ENCODE peak calls at places on chromosomes 16 and 17, in six cellular contexts. C is bronchial epithelial cell; K is T1000; A is activated CD4-positive, alpha-beta T cell treated with anti-CD3 and anti-CD28 coated beads, Interleukin-2, amount 50 U/mL, for 24 hours; R is C1 segment of cervical spinal cord; J is activated naive CD8-positive, alpha-beta T cell treated with anti-CD3 and anti-CD28 coated beads, Interleukin-2, amount 50 U/mL, for 24 hours. P is an unnamed sample.
A peak's percentile ranks its signal among the peaks of the same experiment; 100 is the strongest.

GRCh38 chr17:65013613-65014391 is 42.7 kb downstream of the GNA13 start:
- DNase-seq in C (peak; percentile 66), A (no peak), R (no peak), K (no peak), J (peak; percentile 36), P (no peak)

GRCh38 chr16:50662306-50662940 is 18.7 kb downstream of the SNX20 start:
- DNase-seq in J (no peak), C (no peak), R (no peak), A (no peak), K (no peak), P (no peak)

GRCh38 chr16:82037251-82037650 is 2.2 kb downstream of the HSD17B2 start:
- DNase-seq in C (no peak), R (no peak), J (no peak), A (no peak), K (no peak), P (no peak)

GRCh38 chr17:29549169-29549935 is 17.5 kb downstream of the ABHD15 start:
- DNase-seq in R (no peak), C (no peak), A (no peak), J (no peak), K (no peak), P (no peak)

GRCh38 chr17:65794572-65794971 is 233.1 kb upstream of the AXIN2 start:
- DNase-seq in C (peak; percentile 53), K (no peak), R (no peak), J (no peak), A (no peak), P (no peak)

GRCh38 chr17:74402070-74402469 is 29.8 kb upstream of the GPRC5C start:
- DNase-seq in K (no peak), J (no peak), R (no peak), C (no peak), A (no peak), P (no peak)

GRCh38 chr17:62045109-62045508 is 20.0 kb downstream of the MED13 start:
- DNase-seq in K (no peak), R (no peak), J (no peak), C (no peak), A (no peak), P (no peak)

GRCh38 chr17:20896153-20896649 is 146.6 kb downstream of the USP22 start:
- DNase-seq in K (no peak), J (peak; percentile 18), C (no peak), A (no peak), R (no peak), P (no peak)

GRCh38 chr16:22122239-22122638 is 29.9 kb downstream of the VWA3A start:
- DNase-seq in A (no peak), R (no peak), K (no peak), J (no peak), C (no peak), P (no peak)

GRCh38 chr17:8103549-8103948 is 14.8 kb downstream of the ALOXE3 start:
- DNase-seq in C (peak; percentile 79), K (no peak), J (no peak), R (no peak), A (no peak), P (no peak)

GRCh38 chr17:77696151-77696719 is 262.3 kb upstream of the TNRC6C start:
- DNase-seq in K (no peak), C (no peak), R (no peak), A (no peak), J (no peak), P (no peak)

GRCh38 chr17:19533718-19534561 is at the start of gene SLC47A1:
- DNase-seq in K (no peak), R (no peak), A (no peak), J (peak; percentile 18), C (peak; percentile 8), P (no peak)

GRCh38 chr17:40331743-40332641 is 23.0 kb downstream of the RARA start:
- DNase-seq in J (no peak), C (no peak), R (no peak), K (no peak), A (no peak), P (no peak)

GRCh38 chr17:13311301-13311700 is 290.4 kb downstream of the HS3ST3A1 start:
- DNase-seq in K (peak; percentile 48), A (no peak), J (no peak), R (no peak), C (no peak), P (no peak)

GRCh38 chr16:72092832-72093447 is 480 bp downstream of the TXNL4B start:
- DNase-seq in R (no peak), A (no peak), J (peak; percentile 14), C (peak; percentile 74), K (no peak), P (no peak)

GRCh38 chr17:42603318-42603717 is 5.9 kb downstream of the RETREG3 start:
- DNase-seq in J (no peak), C (no peak), K (no peak), A (no peak), R (no peak), P (no peak)

GRCh38 chr16:51268237-51268636 is 117.2 kb upstream of the SALL1 start:
- DNase-seq in K (no peak), A (no peak), C (no peak), R (no peak), J (no peak), P (no peak)

GRCh38 chr17:41687828-41688640 is 651 bp upstream of the EIF1 start:
- DNase-seq in C (peak; percentile 61), K (no peak), A (no peak), R (no peak), J (peak; percentile 65), P (no peak)

GRCh38 chr16:88742896-88743605 is 36.7 kb downstream of the CTU2 start:
- DNase-seq in R (no peak), C (no peak), J (no peak), K (no peak), A (no peak), P (no peak)

GRCh38 chr17:37391146-37391545 is 15.4 kb downstream of the C17orf78 start:
- DNase-seq in K (no peak), R (no peak), A (no peak), C (no peak), J (no peak), P (no peak)

GRCh38 chr17:79559111-79559887 is 51.6 kb downstream of the RBFOX3 start:
- DNase-seq in C (no peak), R (no peak), J (no peak), K (no peak), A (no peak), P (no peak)

GRCh38 chr16:12340151-12340733 is 363.7 kb downstream of the SNX29 start:
- DNase-seq in J (peak; percentile 26), C (peak; percentile 36), A (no peak), R (no peak), K (no peak), P (no peak)

GRCh38 chr16:84598391-84598750 is 19.5 kb downstream of the COTL1 start:
- DNase-seq in A (no peak), C (no peak), K (no peak), R (no peak), J (no peak), P (no peak)

GRCh38 chr17:58245428-58246103 is 7.2 kb downstream of the LPO start:
- DNase-seq in R (no peak), K (no peak), J (no peak), A (no peak), C (no peak), P (no peak)

GRCh38 chr16:31141489-31142108 is 6.1 kb upstream of the PRSS8 start:
- DNase-seq in K (no peak), R (no peak), C (peak; percentile 71), J (no peak), A (no peak), P (no peak)

GRCh38 chr16:57628008-57628781 is at the start of gene ADGRG1:
- DNase-seq in R (no peak), K (peak; percentile 83), A (no peak), J (peak; percentile 72), C (peak; percentile 96), P (peak; percentile 76)

GRCh38 chr17:1122681-1123396 is 56.9 kb downstream of the ABR start:
- DNase-seq in R (no peak), C (peak; percentile 60), K (peak; percentile 74), J (peak; percentile 88), A (peak; percentile 80), P (no peak)

GRCh38 chr17:17156107-17156506 is 50.0 kb downstream of the PLD6 start:
- DNase-seq in J (no peak), A (no peak), R (no peak), K (peak; percentile 20), C (peak; percentile 92), P (no peak)

P was measured in GOT3.